ENCODE peak calls at places on chromosomes 7 and 10, in ten cellular contexts. P is stimulated activated CD4-positive, alpha-beta T cell treated with anti-CD3 and anti-CD28 coated beads, Interleukin-2, amount 100 ng/mL, for 24 hours; C is stromal cell of bone marrow; N is IMR-90; Q is CD8-positive, alpha-beta memory T cell; F is activated T-cell treated with anti-CD3 and anti-CD28 coated beads, Interleukin-2, amount 50 U/mL, for 72 hours; W is neural progenitor cell; X is SK-N-DZ; O is NCI-H2029; B is GM12892. L is an unnamed sample.

GRCh38 chr7:47799529-47799928 is 148.7 kb downstream of the PKD1L1 start:
- DNase-seq in P (no peak), C (no peak), N (peak), Q (no peak), F (no peak), W (no peak), X (no peak), O (no peak), B (no peak), L (no peak)

GRCh38 chr7:55871932-55872485 is 9.5 kb upstream of the SEPTIN14 start:
- DNase-seq in P (no peak), C (no peak), N (no peak), Q (no peak), F (no peak), W (no peak), X (no peak), O (no peak), B (no peak), L (no peak)

GRCh38 chr10:3954615-3955014 is 169.6 kb upstream of the KLF6 start:
- DNase-seq in P (no peak), C (no peak), N (no peak), Q (no peak), F (no peak), W (no peak), X (no peak), O (no peak), B (no peak), L (no peak)

GRCh38 chr10:77970869-77971803 is 44.6 kb upstream of the DLG5 start:
- DNase-seq in P (no peak), C (peak), N (peak), Q (no peak), F (no peak), W (peak), X (no peak), O (peak), B (no peak), L (peak)

GRCh38 chr10:132698211-132698751 is 87.7 kb downstream of the NKX6-2 start:
- DNase-seq in P (no peak), C (no peak), N (no peak), Q (no peak), F (no peak), W (no peak), X (peak), O (no peak), B (no peak), L (no peak)

GRCh38 chr10:16519908-16520861 is 1.5 kb downstream of the C1QL3 start:
- DNase-seq in P (peak), C (no peak), N (no peak), Q (no peak), F (peak), W (peak), X (no peak), O (no peak), B (peak), L (no peak)

GRCh38 chr10:131068760-131069159 is 242.8 kb downstream of the TCERG1L start:
- DNase-seq in P (no peak), C (no peak), N (no peak), Q (no peak), F (no peak), W (no peak), X (no peak), O (peak), B (no peak), L (no peak)

GRCh38 chr10:103678104-103678526 is 177.3 kb downstream of the SH3PXD2A start:
- DNase-seq in P (peak), C (peak), N (peak), Q (peak), F (peak), W (peak), X (peak), O (no peak), B (peak), L (peak)

GRCh38 chr7:31002256-31002655 is 38.5 kb downstream of the GHRHR start:
- DNase-seq in P (no peak), C (no peak), N (no peak), Q (no peak), F (no peak), W (no peak), X (no peak), O (no peak), B (no peak), L (no peak)

GRCh38 chr10:89504691-89505090 is 30.7 kb downstream of the SLC16A12 start:
- DNase-seq in P (no peak), C (no peak), N (no peak), Q (no peak), F (no peak), W (no peak), X (no peak), O (no peak), B (no peak), L (no peak)

GRCh38 chr10:19839090-19839489 is 22.9 kb downstream of the PLXDC2 start:
- DNase-seq in P (no peak), C (no peak), N (no peak), Q (no peak), F (no peak), W (no peak), X (no peak), O (no peak), B (no peak), L (no peak)

GRCh38 chr10:71582019-71582418 is 137.6 kb downstream of the C10orf105 start:
- DNase-seq in P (no peak), C (no peak), N (peak), Q (no peak), F (no peak), W (peak), X (no peak), O (no peak), B (no peak), L (peak)

GRCh38 chr10:47383254-47384147 is 592 bp downstream of the ZNF488 start:
- DNase-seq in P (no peak), C (no peak), N (no peak), Q (no peak), F (no peak), W (peak), X (no peak), O (peak), B (no peak), L (no peak)

GRCh38 chr10:78757542-78757941 is 311.2 kb upstream of the ZMIZ1 start:
- DNase-seq in P (no peak), C (no peak), N (peak), Q (no peak), F (no peak), W (no peak), X (no peak), O (no peak), B (no peak), L (peak)

GRCh38 chr7:7812112-7812511 is 93.7 kb upstream of the RPA3 start:
- DNase-seq in P (no peak), C (no peak), N (no peak), Q (no peak), F (no peak), W (no peak), X (no peak), O (no peak), B (no peak), L (no peak)

GRCh38 chr10:61397175-61397986 is 55.8 kb downstream of the TMEM26 start:
- DNase-seq in P (no peak), C (peak), N (peak), Q (no peak), F (no peak), W (no peak), X (no peak), O (no peak), B (no peak), L (peak)

GRCh38 chr10:69766161-69766910 is 35.4 kb upstream of the COL13A1 start:
- DNase-seq in P (no peak), C (no peak), N (no peak), Q (no peak), F (no peak), W (no peak), X (no peak), O (no peak), B (no peak), L (no peak)

GRCh38 chr10:3481000-3481335 is 304.0 kb downstream of the KLF6 start:
- DNase-seq in P (no peak), C (no peak), N (no peak), Q (no peak), F (no peak), W (no peak), X (no peak), O (no peak), B (no peak), L (no peak)

GRCh38 chr10:11236234-11236633 is 218.6 kb downstream of the CELF2 start:
- DNase-seq in P (no peak), C (no peak), N (peak), Q (peak), F (no peak), W (no peak), X (no peak), O (no peak), B (no peak), L (no peak)

GRCh38 chr10:97196213-97197029 is 10.7 kb upstream of the SLIT1 start:
- DNase-seq in P (peak), C (peak), N (peak), Q (peak), F (peak), W (peak), X (peak), O (peak), B (peak), L (peak)

GRCh38 chr10:22002531-22003110 is 909 bp downstream of the DNAJC1 start:
- DNase-seq in P (no peak), C (peak), N (peak), Q (peak), F (no peak), W (peak), X (peak), O (no peak), B (peak), L (peak)

GRCh38 chr10:119706521-119707278 is 19.1 kb upstream of the INPP5F start:
- DNase-seq in P (no peak), C (no peak), N (no peak), Q (no peak), F (no peak), W (no peak), X (peak), O (no peak), B (no peak), L (no peak)

GRCh38 chr10:119006451-119007210 is 22.9 kb upstream of the NANOS1 start:
- DNase-seq in P (no peak), C (peak), N (peak), Q (no peak), F (no peak), W (no peak), X (peak), O (no peak), B (no peak), L (peak)

GRCh38 chr7:85890244-85890811 is 703.5 kb upstream of the SEMA3D start:
- DNase-seq in P (no peak), C (peak), N (peak), Q (no peak), F (no peak), W (peak), X (peak), O (peak), B (no peak), L (peak)

GRCh38 chr7:13240349-13240748 is 552.9 kb downstream of the ARL4A start:
- DNase-seq in P (no peak), C (peak), N (peak), Q (no peak), F (no peak), W (no peak), X (no peak), O (no peak), B (no peak), L (peak)

GRCh38 chr10:119575506-119575905 is 21.3 kb downstream of the TIAL1 start:
- DNase-seq in P (peak), C (peak), N (peak), Q (peak), F (peak), W (no peak), X (no peak), O (no peak), B (no peak), L (peak)

GRCh38 chr7:90988996-90989765 is 275.1 kb upstream of the FZD1 start:
- DNase-seq in P (no peak), C (no peak), N (no peak), Q (no peak), F (no peak), W (no peak), X (no peak), O (peak), B (no peak), L (no peak)

GRCh38 chr10:74841265-74841973 is 15.0 kb downstream of the KAT6B start:
- DNase-seq in P (no peak), C (no peak), N (peak), Q (no peak), F (no peak), W (no peak), X (no peak), O (no peak), B (no peak), L (no peak)

GRCh38 chr10:61729596-61729995 is 66.9 kb downstream of the CABCOCO1 start:
- DNase-seq in P (no peak), C (no peak), N (no peak), Q (no peak), F (no peak), W (no peak), X (no peak), O (no peak), B (no peak), L (no peak)

GRCh38 chr7:13832346-13832745 is 157.1 kb downstream of the ETV1 start:
- DNase-seq in P (no peak), C (no peak), N (no peak), Q (no peak), F (no peak), W (no peak), X (no peak), O (no peak), B (no peak), L (no peak)

GRCh38 chr7:81604075-81604807 is 165.6 kb downstream of the HGF start:
- DNase-seq in P (no peak), C (peak), N (peak), Q (no peak), F (no peak), W (no peak), X (no peak), O (no peak), B (no peak), L (peak)

GRCh38 chr7:28542410-28542809 is 130.1 kb downstream of the CREB5 start:
- DNase-seq in P (no peak), C (no peak), N (no peak), Q (no peak), F (no peak), W (no peak), X (peak), O (no peak), B (no peak), L (no peak)

GRCh38 chr7:28042721-28043120 is 137.9 kb downstream of the JAZF1 start:
- DNase-seq in P (no peak), C (no peak), N (no peak), Q (no peak), F (no peak), W (no peak), X (no peak), O (no peak), B (no peak), L (no peak)

GRCh38 chr7:90690159-90690858 is 94.2 kb downstream of the CDK14 start:
- DNase-seq in P (no peak), C (no peak), N (no peak), Q (no peak), F (no peak), W (no peak), X (no peak), O (no peak), B (no peak), L (no peak)